ENCODE peak calls at places on chromosomes 11 and 22, in five cellular contexts. One of them, this sample, is unnamed.
A peak's percentile ranks its signal among the peaks of the same experiment; 100 is the strongest.

GRCh38 chr11:41413843-41414242 is 45.6 kb downstream of the LRRC4C start:
- DNase-seq in cardiac muscle cell: no peak
- DNase-seq in colonic mucosa: no peak
- DNase-seq in thoracic aorta: no peak
- DNase-seq in endothelial cell of umbilical vein: no peak
- DNase-seq in this sample: no peak

GRCh38 chr11:119832132-119832531 is 103.1 kb upstream of the NECTIN1 start:
- DNase-seq in cardiac muscle cell: no peak
- DNase-seq in colonic mucosa: no peak
- DNase-seq in thoracic aorta: no peak
- DNase-seq in endothelial cell of umbilical vein: no peak
- DNase-seq in this sample: peak; percentile 51

GRCh38 chr11:1765871-1766718 is 2.4 kb upstream of the CTSD start:
- DNase-seq in cardiac muscle cell: no peak
- DNase-seq in colonic mucosa: no peak
- DNase-seq in thoracic aorta: no peak
- DNase-seq in endothelial cell of umbilical vein: no peak
- DNase-seq in this sample: no peak

GRCh38 chr22:20223421-20224245 is 44.5 kb downstream of the RTN4R start:
- DNase-seq in cardiac muscle cell: no peak
- DNase-seq in colonic mucosa: no peak
- DNase-seq in thoracic aorta: no peak
- DNase-seq in endothelial cell of umbilical vein: no peak
- DNase-seq in this sample: no peak

GRCh38 chr11:27022659-27023251 is 17.9 kb upstream of the BBOX1 start:
- DNase-seq in cardiac muscle cell: no peak
- DNase-seq in colonic mucosa: no peak
- DNase-seq in thoracic aorta: no peak
- DNase-seq in endothelial cell of umbilical vein: no peak
- DNase-seq in this sample: no peak

GRCh38 chr11:106233191-106233590 is 155.7 kb downstream of the AASDHPPT start:
- DNase-seq in cardiac muscle cell: no peak
- DNase-seq in colonic mucosa: no peak
- DNase-seq in thoracic aorta: no peak
- DNase-seq in endothelial cell of umbilical vein: no peak
- DNase-seq in this sample: no peak

GRCh38 chr11:134561348-134561720 is 149.3 kb upstream of the B3GAT1 start:
- DNase-seq in cardiac muscle cell: no peak
- DNase-seq in colonic mucosa: no peak
- DNase-seq in thoracic aorta: no peak
- DNase-seq in endothelial cell of umbilical vein: no peak
- DNase-seq in this sample: no peak

GRCh38 chr11:71079795-71080194 is 172.6 kb downstream of the SHANK2 start:
- DNase-seq in cardiac muscle cell: no peak
- DNase-seq in colonic mucosa: no peak
- DNase-seq in thoracic aorta: no peak
- DNase-seq in endothelial cell of umbilical vein: no peak
- DNase-seq in this sample: no peak

GRCh38 chr11:86129775-86130540 is 61.1 kb upstream of the PICALM start:
- DNase-seq in cardiac muscle cell: no peak
- DNase-seq in colonic mucosa: no peak
- DNase-seq in thoracic aorta: no peak
- DNase-seq in endothelial cell of umbilical vein: no peak
- DNase-seq in this sample: no peak

DNA sequence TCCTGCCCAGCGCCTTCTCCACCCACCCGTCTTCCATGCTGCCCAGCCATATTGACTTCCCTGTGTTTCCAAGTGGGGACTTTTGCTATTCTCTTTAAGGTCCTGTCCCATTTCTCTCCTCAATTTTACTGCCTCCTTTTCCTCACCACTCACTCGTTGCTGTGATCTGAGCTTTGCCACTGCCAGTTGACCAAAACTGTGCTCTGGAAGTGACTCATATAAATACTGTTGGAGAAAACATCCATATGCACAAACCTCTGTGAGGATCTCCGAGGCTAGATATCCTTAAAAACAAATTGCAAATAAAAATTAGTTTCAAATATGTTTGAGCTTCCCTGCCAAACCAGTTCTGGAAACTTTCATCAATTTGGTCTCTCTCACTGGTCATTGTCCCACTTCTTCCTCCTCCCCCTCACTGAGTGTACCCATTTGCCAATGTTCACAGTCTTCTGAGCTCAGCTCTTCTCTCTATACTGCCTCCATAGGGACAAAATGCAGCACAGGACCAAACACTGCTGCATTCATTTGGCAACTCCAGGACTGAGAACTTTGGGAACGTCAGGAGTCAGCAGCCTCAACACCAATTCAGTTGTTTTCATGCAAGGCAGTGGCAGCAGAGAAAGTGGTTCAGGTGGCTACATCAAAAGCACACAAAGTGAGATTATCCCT is 34.0 kb upstream of the MMP13 start:
- DNase-seq in cardiac muscle cell: no peak
- DNase-seq in colonic mucosa: no peak
- DNase-seq in thoracic aorta: no peak
- DNase-seq in endothelial cell of umbilical vein: peak; percentile 50
- DNase-seq in this sample: no peak
- TF ChIP-seq CTCF in cardiac muscle cell: no peak
- TF ChIP-seq CTCF in colonic mucosa: no peak
- TF ChIP-seq CTCF in thoracic aorta: no peak
- TF ChIP-seq CTCF in endothelial cell of umbilical vein: no peak
- TF ChIP-seq CTCF in this sample: no peak

DNA sequence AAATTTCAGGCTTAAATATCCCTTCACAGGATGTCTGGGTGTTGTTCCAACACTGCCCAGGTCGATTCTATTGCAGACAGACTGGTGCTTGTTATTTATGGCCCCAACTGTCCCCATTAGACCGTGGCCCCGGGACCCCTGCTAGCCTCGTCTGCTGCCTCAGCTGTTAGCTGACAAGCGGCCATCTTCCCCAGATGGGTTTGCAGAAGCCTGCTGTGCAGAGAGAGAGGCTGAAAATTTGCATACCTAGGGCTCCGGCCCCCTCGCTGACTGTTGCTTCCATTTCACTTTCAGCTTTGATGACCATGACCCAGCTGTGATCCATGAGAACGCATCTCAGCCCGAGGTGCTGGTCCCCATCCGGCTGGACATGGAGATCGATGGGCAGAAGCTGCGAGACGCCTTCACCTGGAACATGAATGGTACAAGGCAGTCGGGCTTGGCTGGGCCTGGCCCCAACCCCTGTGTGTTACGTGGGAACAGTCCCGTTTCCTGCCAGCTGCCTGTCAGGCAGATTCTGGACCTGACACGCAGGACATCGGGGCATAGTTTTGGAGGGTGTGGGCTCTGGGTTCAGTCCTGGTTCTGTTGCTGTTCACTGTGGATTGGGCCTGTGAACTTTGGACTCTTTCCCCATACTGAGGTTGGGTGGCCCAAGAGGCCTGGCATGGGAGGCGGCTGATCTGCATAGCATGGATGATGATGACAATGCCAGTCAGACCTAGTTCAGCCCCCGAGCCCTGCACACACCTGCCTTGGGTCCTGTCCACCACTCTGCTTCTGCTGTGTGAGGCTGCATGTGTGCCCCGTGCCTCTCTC is 16.4 kb downstream of the SMARCB1 start:
- DNase-seq in cardiac muscle cell: no peak
- DNase-seq in colonic mucosa: no peak
- DNase-seq in thoracic aorta: no peak
- DNase-seq in endothelial cell of umbilical vein: no peak
- DNase-seq in this sample: no peak
- H3K4me1 ChIP-seq in cardiac muscle cell: no peaks in the 10 kb centered on the region
- H3K4me1 ChIP-seq in colonic mucosa: no peaks in the 10 kb centered on the region
- H3K4me1 ChIP-seq in thoracic aorta: no peaks in the 10 kb centered on the region
- H3K4me1 ChIP-seq in endothelial cell of umbilical vein: no peaks in the 10 kb centered on the region
- H3K4me1 ChIP-seq in this sample: no peaks in the 10 kb centered on the region

GRCh38 chr22:49674479-49674830 is 153.2 kb downstream of the BRD1 start:
- DNase-seq in cardiac muscle cell: no peak
- DNase-seq in colonic mucosa: no peak
- DNase-seq in thoracic aorta: no peak
- DNase-seq in endothelial cell of umbilical vein: no peak
- DNase-seq in this sample: no peak

GRCh38 chr22:49673048-49673447 is 154.6 kb downstream of the BRD1 start:
- DNase-seq in cardiac muscle cell: no peak
- DNase-seq in colonic mucosa: no peak
- DNase-seq in thoracic aorta: no peak
- DNase-seq in endothelial cell of umbilical vein: no peak
- DNase-seq in this sample: no peak

GRCh38 chr22:49670610-49671330 is 156.9 kb downstream of the BRD1 start:
- DNase-seq in cardiac muscle cell: no peak
- DNase-seq in colonic mucosa: no peak
- DNase-seq in thoracic aorta: no peak
- DNase-seq in endothelial cell of umbilical vein: no peak
- DNase-seq in this sample: no peak

GRCh38 chr22:49672013-49672516 is 155.6 kb downstream of the BRD1 start:
- DNase-seq in cardiac muscle cell: no peak
- DNase-seq in colonic mucosa: no peak
- DNase-seq in thoracic aorta: no peak
- DNase-seq in endothelial cell of umbilical vein: no peak
- DNase-seq in this sample: no peak

DNA sequence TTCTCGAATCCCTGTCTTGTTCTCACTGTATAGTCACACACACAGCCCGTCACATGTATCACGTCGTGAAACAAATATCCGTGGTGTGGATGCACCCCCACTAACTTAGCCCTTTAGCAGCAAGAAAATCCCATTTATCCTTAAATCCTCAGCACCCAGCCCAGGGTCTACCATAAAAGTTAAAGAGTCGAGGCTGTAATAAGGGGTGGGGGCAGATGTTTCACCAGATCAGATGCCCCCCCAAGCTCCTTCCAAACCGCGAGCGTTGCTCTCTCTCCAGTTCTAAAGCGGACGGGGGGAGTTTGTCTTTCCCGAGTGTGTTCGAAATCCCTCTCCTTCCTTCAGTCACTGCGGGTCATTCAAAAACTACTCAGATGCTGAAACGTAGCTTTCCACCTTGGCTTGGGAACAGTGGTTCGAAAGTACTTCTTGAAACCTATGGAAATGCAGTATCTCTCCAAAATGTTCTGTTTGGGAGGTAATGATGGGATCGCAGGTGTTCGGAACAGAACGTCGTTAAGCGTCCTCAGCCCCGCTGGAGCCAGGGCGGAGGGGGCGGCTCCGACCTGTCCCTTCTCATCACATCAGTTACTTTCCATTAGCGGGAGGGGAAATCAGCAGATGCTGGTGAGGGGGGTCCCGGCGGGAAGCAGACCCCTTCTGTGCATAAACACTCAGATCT is 156.2 kb downstream of the BRD1 start:
- DNase-seq in cardiac muscle cell: no peak
- DNase-seq in colonic mucosa: no peak
- DNase-seq in thoracic aorta: no peak
- DNase-seq in endothelial cell of umbilical vein: no peak
- DNase-seq in this sample: no peak
- H3K4me3 ChIP-seq in cardiac muscle cell: no peak overlapping the region
- H3K4me3 ChIP-seq in colonic mucosa: no peak overlapping the region
- H3K4me3 ChIP-seq in thoracic aorta: peak overlapping the region; percentile 62
- H3K4me3 ChIP-seq in endothelial cell of umbilical vein: no peak overlapping the region
- H3K4me3 ChIP-seq in this sample: no peak overlapping the region

GRCh38 chr11:44566952-44567875 is 1.8 kb downstream of the CD82 start:
- DNase-seq in cardiac muscle cell: no peak
- DNase-seq in colonic mucosa: no peak
- DNase-seq in thoracic aorta: no peak
- DNase-seq in endothelial cell of umbilical vein: no peak
- DNase-seq in this sample: no peak
- TF ChIP-seq CTCF in cardiac muscle cell: peak; percentile 8
- TF ChIP-seq CTCF in colonic mucosa: no peak
- TF ChIP-seq CTCF in thoracic aorta: no peak
- TF ChIP-seq CTCF in endothelial cell of umbilical vein: no peak
- TF ChIP-seq CTCF in this sample: no peak

GRCh38 chr22:31278643-31279326 is 13.5 kb downstream of the PIK3IP1 start:
- DNase-seq in cardiac muscle cell: no peak
- DNase-seq in colonic mucosa: no peak
- DNase-seq in thoracic aorta: no peak
- DNase-seq in endothelial cell of umbilical vein: no peak
- DNase-seq in this sample: no peak
- H3K4me1 ChIP-seq in cardiac muscle cell: no peaks in the 10 kb centered on the region
- H3K4me1 ChIP-seq in colonic mucosa: no peaks in the 10 kb centered on the region
- H3K4me1 ChIP-seq in thoracic aorta: no peaks in the 10 kb centered on the region
- H3K4me1 ChIP-seq in endothelial cell of umbilical vein: no peaks in the 10 kb centered on the region
- H3K4me1 ChIP-seq in this sample: no peaks in the 10 kb centered on the region

DNA sequence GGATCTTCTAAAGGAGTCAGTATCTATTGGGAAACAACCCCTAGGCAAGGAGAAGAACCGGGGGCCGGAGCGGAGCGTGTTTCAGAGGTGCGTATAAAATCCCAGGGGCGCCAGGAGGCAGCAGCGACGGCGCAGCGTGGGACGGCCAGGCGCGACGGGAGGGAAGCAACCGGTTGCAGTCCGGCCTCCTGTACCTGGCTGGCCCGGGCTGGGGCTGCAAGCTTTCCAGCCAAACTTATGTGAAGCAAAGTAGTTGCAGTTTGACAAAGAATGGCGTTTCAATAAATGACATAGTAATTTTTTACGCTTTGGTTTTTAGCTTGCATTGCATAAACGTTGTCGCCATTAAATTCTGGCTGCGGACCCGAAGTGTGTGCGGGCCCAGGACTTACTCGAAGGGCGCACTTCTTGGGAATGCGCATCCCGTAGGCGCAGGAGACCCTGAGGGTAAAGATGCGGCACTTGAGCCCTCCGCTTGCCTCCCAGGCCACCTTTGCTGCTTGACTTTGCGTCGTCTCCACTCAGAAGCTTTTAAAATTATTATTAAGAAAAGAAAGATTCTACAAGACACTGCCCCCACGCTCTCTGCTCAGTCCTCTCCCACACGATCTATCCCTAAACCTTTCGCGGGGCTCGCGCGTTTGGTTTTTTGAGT is 1.5 kb upstream of the WT1 start:
- DNase-seq in cardiac muscle cell: peak; percentile 42
- DNase-seq in colonic mucosa: no peak
- DNase-seq in thoracic aorta: no peak
- DNase-seq in endothelial cell of umbilical vein: no peak
- DNase-seq in this sample: no peak
- H3K4me3 ChIP-seq in cardiac muscle cell: no peak overlapping the region
- H3K4me3 ChIP-seq in colonic mucosa: no peak overlapping the region
- H3K4me3 ChIP-seq in thoracic aorta: no peak overlapping the region
- H3K4me3 ChIP-seq in endothelial cell of umbilical vein: no peak overlapping the region
- H3K4me3 ChIP-seq in this sample: no peak overlapping the region

GRCh38 chr22:21946262-21946925 is 6.3 kb downstream of the PPM1F start:
- DNase-seq in cardiac muscle cell: no peak
- DNase-seq in colonic mucosa: no peak
- DNase-seq in thoracic aorta: no peak
- DNase-seq in endothelial cell of umbilical vein: no peak
- DNase-seq in this sample: no peak
- TF ChIP-seq CTCF in cardiac muscle cell: no peak
- TF ChIP-seq CTCF in colonic mucosa: no peak
- TF ChIP-seq CTCF in thoracic aorta: no peak
- TF ChIP-seq CTCF in endothelial cell of umbilical vein: no peak
- TF ChIP-seq CTCF in this sample: no peak

GRCh38 chr22:46004105-46004866 is 27.3 kb upstream of the WNT7B start:
- DNase-seq in cardiac muscle cell: no peak
- DNase-seq in colonic mucosa: no peak
- DNase-seq in thoracic aorta: no peak
- DNase-seq in endothelial cell of umbilical vein: no peak
- DNase-seq in this sample: no peak
- H3K4me1 ChIP-seq in cardiac muscle cell: no peaks in the 10 kb centered on the region
- H3K4me1 ChIP-seq in colonic mucosa: peaks cover 12% of the 10 kb centered on the region
- H3K4me1 ChIP-seq in thoracic aorta: peaks cover 48% of the 10 kb centered on the region
- H3K4me1 ChIP-seq in endothelial cell of umbilical vein: peaks cover 23% of the 10 kb centered on the region
- H3K4me1 ChIP-seq in this sample: peaks cover 37% of the 10 kb centered on the region

DNA sequence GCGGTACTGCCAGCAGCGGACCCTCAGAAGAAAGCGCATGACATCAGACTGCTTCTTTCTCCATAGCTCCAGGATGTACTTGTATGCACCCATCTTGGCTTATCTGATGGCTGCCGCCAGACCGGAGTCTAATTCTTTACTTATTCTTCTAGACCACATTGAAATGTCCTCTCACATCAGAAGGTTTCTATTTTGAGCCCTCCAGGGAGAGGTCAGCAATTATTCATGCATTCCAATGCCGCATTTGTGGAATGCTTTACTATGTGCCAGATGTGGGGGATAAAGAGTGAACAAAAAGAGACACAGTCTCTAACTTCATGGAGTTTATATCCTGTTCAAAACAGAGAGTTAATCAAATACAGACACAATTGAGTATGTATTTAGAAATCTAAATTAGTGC is 230.1 kb downstream of the MIAT start:
- DNase-seq in cardiac muscle cell: peak; percentile 84
- DNase-seq in colonic mucosa: no peak
- DNase-seq in thoracic aorta: no peak
- DNase-seq in endothelial cell of umbilical vein: peak; percentile 54
- DNase-seq in this sample: no peak
- H3K4me3 ChIP-seq in cardiac muscle cell: no peak overlapping the region
- H3K4me3 ChIP-seq in colonic mucosa: no peak overlapping the region
- H3K4me3 ChIP-seq in thoracic aorta: peak overlapping the region; percentile 26
- H3K4me3 ChIP-seq in endothelial cell of umbilical vein: no peak overlapping the region
- H3K4me3 ChIP-seq in this sample: no peak overlapping the region